ENCODE peak calls at places on chromosomes 3 and 15, in seven cellular contexts. One of them, this sample, is unnamed.

GRCh38 chr3:57007513-57008415 is 52.7 kb upstream of the SPATA12 start:
- DNase-seq in Calu3: peak; percentile 54
- DNase-seq in activated T-helper 1 cell treated with anti-CD3 and anti-CD28 coated beads, Interleukin-2, amount 50 U/mL, for 16 hours: no peak
- DNase-seq in WTC11: no peak
- DNase-seq in hippocampal formation: no peak
- DNase-seq in uterus: peak; percentile 77
- DNase-seq in dorsolateral prefrontal cortex: no peak
- DNase-seq in this sample: peak; percentile 74

GRCh38 chr15:76234337-76234889 is 76.9 kb downstream of the ETFA start:
- DNase-seq in hippocampal formation: no peak
- DNase-seq in activated T-helper 1 cell treated with anti-CD3 and anti-CD28 coated beads, Interleukin-2, amount 50 U/mL, for 16 hours: no peak
- DNase-seq in WTC11: no peak
- DNase-seq in dorsolateral prefrontal cortex: no peak
- DNase-seq in uterus: no peak
- DNase-seq in Calu3: no peak
- DNase-seq in this sample: no peak

GRCh38 chr3:87706176-87706575 is 352.6 kb downstream of the CGGBP1 start:
- DNase-seq in uterus: no peak
- DNase-seq in WTC11: no peak
- DNase-seq in hippocampal formation: no peak
- DNase-seq in dorsolateral prefrontal cortex: no peak
- DNase-seq in activated T-helper 1 cell treated with anti-CD3 and anti-CD28 coated beads, Interleukin-2, amount 50 U/mL, for 16 hours: no peak
- DNase-seq in Calu3: no peak
- DNase-seq in this sample: no peak

GRCh38 chr3:179071161-179071568 is 444 bp downstream of the ZMAT3 start:
- DNase-seq in Calu3: no peak
- DNase-seq in dorsolateral prefrontal cortex: peak; percentile 28
- DNase-seq in hippocampal formation: no peak
- DNase-seq in activated T-helper 1 cell treated with anti-CD3 and anti-CD28 coated beads, Interleukin-2, amount 50 U/mL, for 16 hours: peak; percentile 10
- DNase-seq in uterus: no peak
- DNase-seq in WTC11: no peak
- DNase-seq in this sample: no peak

GRCh38 chr3:67593761-67594234 is 60.6 kb downstream of the SUCLG2 start:
- DNase-seq in Calu3: peak; percentile 28
- DNase-seq in activated T-helper 1 cell treated with anti-CD3 and anti-CD28 coated beads, Interleukin-2, amount 50 U/mL, for 16 hours: no peak
- DNase-seq in hippocampal formation: no peak
- DNase-seq in uterus: no peak
- DNase-seq in dorsolateral prefrontal cortex: no peak
- DNase-seq in WTC11: peak; percentile 34
- DNase-seq in this sample: no peak

GRCh38 chr15:66797921-66798320 is 95.9 kb downstream of the SMAD6 start:
- DNase-seq in uterus: no peak
- DNase-seq in WTC11: no peak
- DNase-seq in activated T-helper 1 cell treated with anti-CD3 and anti-CD28 coated beads, Interleukin-2, amount 50 U/mL, for 16 hours: no peak
- DNase-seq in hippocampal formation: no peak
- DNase-seq in Calu3: no peak
- DNase-seq in dorsolateral prefrontal cortex: no peak
- DNase-seq in this sample: no peak

GRCh38 chr3:161070980-161071663 is 34.0 kb downstream of the B3GALNT1 start:
- DNase-seq in hippocampal formation: no peak
- DNase-seq in activated T-helper 1 cell treated with anti-CD3 and anti-CD28 coated beads, Interleukin-2, amount 50 U/mL, for 16 hours: no peak
- DNase-seq in dorsolateral prefrontal cortex: peak; percentile 32
- DNase-seq in WTC11: no peak
- DNase-seq in uterus: no peak
- DNase-seq in Calu3: no peak
- DNase-seq in this sample: no peak

GRCh38 chr3:186021673-186022362 is 84.0 kb upstream of the TRA2B start:
- DNase-seq in hippocampal formation: no peak
- DNase-seq in dorsolateral prefrontal cortex: no peak
- DNase-seq in uterus: no peak
- DNase-seq in Calu3: no peak
- DNase-seq in activated T-helper 1 cell treated with anti-CD3 and anti-CD28 coated beads, Interleukin-2, amount 50 U/mL, for 16 hours: no peak
- DNase-seq in WTC11: no peak
- DNase-seq in this sample: no peak

GRCh38 chr3:104885214-104885814 is 481.4 kb upstream of the ALCAM start:
- DNase-seq in Calu3: no peak
- DNase-seq in WTC11: no peak
- DNase-seq in activated T-helper 1 cell treated with anti-CD3 and anti-CD28 coated beads, Interleukin-2, amount 50 U/mL, for 16 hours: no peak
- DNase-seq in hippocampal formation: no peak
- DNase-seq in uterus: no peak
- DNase-seq in dorsolateral prefrontal cortex: no peak
- DNase-seq in this sample: no peak

GRCh38 chr3:176106380-176106779 is 1090.9 kb downstream of the TBL1XR1 start:
- DNase-seq in uterus: no peak
- DNase-seq in Calu3: no peak
- DNase-seq in dorsolateral prefrontal cortex: no peak
- DNase-seq in activated T-helper 1 cell treated with anti-CD3 and anti-CD28 coated beads, Interleukin-2, amount 50 U/mL, for 16 hours: no peak
- DNase-seq in hippocampal formation: no peak
- DNase-seq in WTC11: no peak
- DNase-seq in this sample: no peak

GRCh38 chr3:123151251-123151705 is 50.5 kb upstream of the SEC22A start:
- DNase-seq in uterus: no peak
- DNase-seq in hippocampal formation: no peak
- DNase-seq in Calu3: no peak
- DNase-seq in dorsolateral prefrontal cortex: no peak
- DNase-seq in WTC11: no peak
- DNase-seq in activated T-helper 1 cell treated with anti-CD3 and anti-CD28 coated beads, Interleukin-2, amount 50 U/mL, for 16 hours: no peak
- DNase-seq in this sample: no peak

GRCh38 chr3:171838218-171838720 is 4.9 kb upstream of the TMEM212 start:
- DNase-seq in dorsolateral prefrontal cortex: no peak
- DNase-seq in Calu3: no peak
- DNase-seq in activated T-helper 1 cell treated with anti-CD3 and anti-CD28 coated beads, Interleukin-2, amount 50 U/mL, for 16 hours: no peak
- DNase-seq in uterus: peak; percentile 57
- DNase-seq in WTC11: no peak
- DNase-seq in hippocampal formation: no peak
- DNase-seq in this sample: peak; percentile 67

GRCh38 chr3:31321620-31322019 is 211.1 kb upstream of the STT3B start:
- DNase-seq in dorsolateral prefrontal cortex: no peak
- DNase-seq in activated T-helper 1 cell treated with anti-CD3 and anti-CD28 coated beads, Interleukin-2, amount 50 U/mL, for 16 hours: no peak
- DNase-seq in WTC11: no peak
- DNase-seq in uterus: no peak
- DNase-seq in Calu3: no peak
- DNase-seq in hippocampal formation: no peak
- DNase-seq in this sample: peak; percentile 62

GRCh38 chr15:60351066-60351465 is 46.7 kb downstream of the ANXA2 start:
- DNase-seq in activated T-helper 1 cell treated with anti-CD3 and anti-CD28 coated beads, Interleukin-2, amount 50 U/mL, for 16 hours: no peak
- DNase-seq in dorsolateral prefrontal cortex: peak; percentile 36
- DNase-seq in uterus: no peak
- DNase-seq in WTC11: no peak
- DNase-seq in Calu3: no peak
- DNase-seq in hippocampal formation: no peak
- DNase-seq in this sample: no peak

GRCh38 chr3:47884603-47885002 is 81.7 kb downstream of the DHX30 start:
- DNase-seq in hippocampal formation: no peak
- DNase-seq in dorsolateral prefrontal cortex: no peak
- DNase-seq in activated T-helper 1 cell treated with anti-CD3 and anti-CD28 coated beads, Interleukin-2, amount 50 U/mL, for 16 hours: no peak
- DNase-seq in WTC11: no peak
- DNase-seq in Calu3: no peak
- DNase-seq in uterus: no peak
- DNase-seq in this sample: no peak